ENCODE peak calls at places on chromosomes 4 and X, in ten cellular contexts. One of them, this sample, is unnamed.
A peak's percentile ranks its signal among the peaks of the same experiment; 100 is the strongest.

GRCh38 chrX:69501433-69501832 is 2.7 kb upstream of the NALF2 start:
- DNase-seq in esophagus muscularis mucosa: no peak
- DNase-seq in transverse colon: no peak
- DNase-seq in testis: peak; percentile 66
- DNase-seq in NB4: peak; percentile 40
- DNase-seq in H54: no peak
- DNase-seq in IMR-90: no peak
- DNase-seq in upper lobe of left lung: no peak
- DNase-seq in lower leg skin: no peak
- DNase-seq in breast epithelium: no peak
- DNase-seq in this sample: peak; percentile 1

GRCh38 chr4:81550005-81550896 is 78.5 kb upstream of the RASGEF1B start:
- DNase-seq in esophagus muscularis mucosa: no peak
- DNase-seq in transverse colon: no peak
- DNase-seq in testis: peak; percentile 18
- DNase-seq in NB4: no peak
- DNase-seq in H54: no peak
- DNase-seq in IMR-90: no peak
- DNase-seq in upper lobe of left lung: no peak
- DNase-seq in lower leg skin: no peak
- DNase-seq in breast epithelium: no peak
- DNase-seq in this sample: no peak

GRCh38 chrX:43349363-43349762 is 306.7 kb upstream of the MAOA start:
- DNase-seq in esophagus muscularis mucosa: no peak
- DNase-seq in transverse colon: peak; percentile 41
- DNase-seq in testis: peak; percentile 22
- DNase-seq in NB4: peak; percentile 47
- DNase-seq in H54: peak; percentile 0
- DNase-seq in IMR-90: peak; percentile 19
- DNase-seq in upper lobe of left lung: peak; percentile 37
- DNase-seq in lower leg skin: no peak
- DNase-seq in breast epithelium: no peak
- DNase-seq in this sample: peak; percentile 46

GRCh38 chrX:24482823-24483410 is 17.8 kb downstream of the PDK3 start:
- DNase-seq in esophagus muscularis mucosa: no peak
- DNase-seq in transverse colon: no peak
- DNase-seq in testis: no peak
- DNase-seq in NB4: no peak
- DNase-seq in H54: no peak
- DNase-seq in IMR-90: no peak
- DNase-seq in upper lobe of left lung: no peak
- DNase-seq in lower leg skin: no peak
- DNase-seq in breast epithelium: no peak
- DNase-seq in this sample: peak; percentile 2

GRCh38 chrX:16826207-16826606 is 39.9 kb downstream of the TXLNG start:
- DNase-seq in esophagus muscularis mucosa: no peak
- DNase-seq in transverse colon: no peak
- DNase-seq in testis: no peak
- DNase-seq in NB4: peak; percentile 57
- DNase-seq in H54: no peak
- DNase-seq in IMR-90: peak; percentile 74
- DNase-seq in upper lobe of left lung: no peak
- DNase-seq in lower leg skin: no peak
- DNase-seq in breast epithelium: no peak
- DNase-seq in this sample: peak; percentile 56

GRCh38 chr4:185480016-185480732 is 8.6 kb upstream of the CCDC110 start:
- DNase-seq in esophagus muscularis mucosa: no peak
- DNase-seq in transverse colon: no peak
- DNase-seq in testis: no peak
- DNase-seq in NB4: no peak
- DNase-seq in H54: no peak
- DNase-seq in IMR-90: no peak
- DNase-seq in upper lobe of left lung: no peak
- DNase-seq in lower leg skin: no peak
- DNase-seq in breast epithelium: no peak
- DNase-seq in this sample: no peak

GRCh38 chr4:102169345-102169744 is 175.9 kb downstream of the SLC39A8 start:
- DNase-seq in esophagus muscularis mucosa: no peak
- DNase-seq in transverse colon: no peak
- DNase-seq in testis: no peak
- DNase-seq in NB4: peak; percentile 10
- DNase-seq in H54: no peak
- DNase-seq in IMR-90: no peak
- DNase-seq in upper lobe of left lung: no peak
- DNase-seq in lower leg skin: no peak
- DNase-seq in breast epithelium: no peak
- DNase-seq in this sample: no peak

GRCh38 chr4:100017627-100018310 is 67.7 kb upstream of the H2AZ1 start:
- DNase-seq in esophagus muscularis mucosa: no peak
- DNase-seq in transverse colon: no peak
- DNase-seq in testis: no peak
- DNase-seq in NB4: no peak
- DNase-seq in H54: no peak
- DNase-seq in IMR-90: peak; percentile 21
- DNase-seq in upper lobe of left lung: no peak
- DNase-seq in lower leg skin: no peak
- DNase-seq in breast epithelium: no peak
- DNase-seq in this sample: no peak

DNA sequence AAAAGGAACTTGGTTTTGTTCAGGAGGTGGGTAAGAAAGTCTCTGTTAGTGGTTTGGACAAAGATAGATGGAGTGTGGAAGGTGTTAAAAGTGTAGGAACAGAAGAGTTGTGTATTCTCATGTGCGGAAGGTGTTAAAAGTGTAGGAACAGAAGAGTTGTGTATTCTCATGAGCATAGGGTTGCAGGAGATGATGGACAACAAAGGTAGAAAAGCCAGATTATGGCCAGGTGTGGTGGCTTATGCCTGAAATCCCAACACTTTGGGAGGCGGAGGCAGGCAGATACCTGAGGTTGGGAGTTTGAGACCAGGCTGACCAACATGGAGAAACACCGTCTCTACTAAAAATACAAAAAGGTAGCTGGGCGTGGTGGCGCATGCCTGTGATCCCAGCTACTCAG is 2.5 kb downstream of the RPL34 start:
- DNase-seq in esophagus muscularis mucosa: no peak
- DNase-seq in transverse colon: no peak
- DNase-seq in testis: no peak
- DNase-seq in NB4: no peak
- DNase-seq in H54: no peak
- DNase-seq in IMR-90: no peak
- DNase-seq in upper lobe of left lung: no peak
- DNase-seq in lower leg skin: no peak
- DNase-seq in breast epithelium: no peak
- DNase-seq in this sample: no peak
- TF ChIP-seq POLR2A in esophagus muscularis mucosa: no peak
- TF ChIP-seq POLR2A in transverse colon: no peak
- TF ChIP-seq POLR2A in testis: no peak
- TF ChIP-seq POLR2A in NB4: no peak
- TF ChIP-seq POLR2A in H54: no peak
- TF ChIP-seq POLR2A in IMR-90: no peak
- TF ChIP-seq POLR2A in upper lobe of left lung: no peak
- TF ChIP-seq POLR2A in lower leg skin: no peak
- TF ChIP-seq POLR2A in breast epithelium: no peak
- TF ChIP-seq POLR2A in this sample: no peak

GRCh38 chrX:135435139-135435922 is 13.6 kb downstream of the SMIM10L2A start:
- DNase-seq in esophagus muscularis mucosa: no peak
- DNase-seq in transverse colon: no peak
- DNase-seq in testis: no peak
- DNase-seq in NB4: no peak
- DNase-seq in H54: no peak
- DNase-seq in IMR-90: no peak
- DNase-seq in upper lobe of left lung: no peak
- DNase-seq in lower leg skin: peak; percentile 74
- DNase-seq in breast epithelium: no peak
- DNase-seq in this sample: no peak

GRCh38 chrX:135435933-135436332 is 14.2 kb downstream of the SMIM10L2A start:
- DNase-seq in esophagus muscularis mucosa: no peak
- DNase-seq in transverse colon: no peak
- DNase-seq in testis: no peak
- DNase-seq in NB4: no peak
- DNase-seq in H54: no peak
- DNase-seq in IMR-90: no peak
- DNase-seq in upper lobe of left lung: no peak
- DNase-seq in lower leg skin: no peak
- DNase-seq in breast epithelium: no peak
- DNase-seq in this sample: no peak

GRCh38 chrX:135437867-135438733 is 16.4 kb downstream of the SMIM10L2A start:
- DNase-seq in esophagus muscularis mucosa: no peak
- DNase-seq in transverse colon: no peak
- DNase-seq in testis: no peak
- DNase-seq in NB4: no peak
- DNase-seq in H54: peak; percentile 26
- DNase-seq in IMR-90: no peak
- DNase-seq in upper lobe of left lung: no peak
- DNase-seq in lower leg skin: peak; percentile 68
- DNase-seq in breast epithelium: no peak
- DNase-seq in this sample: no peak

GRCh38 chrX:135436966-135437866 is 15.5 kb downstream of the SMIM10L2A start:
- DNase-seq in esophagus muscularis mucosa: no peak
- DNase-seq in transverse colon: no peak
- DNase-seq in testis: no peak
- DNase-seq in NB4: no peak
- DNase-seq in H54: no peak
- DNase-seq in IMR-90: no peak
- DNase-seq in upper lobe of left lung: no peak
- DNase-seq in lower leg skin: peak; percentile 72
- DNase-seq in breast epithelium: no peak
- DNase-seq in this sample: no peak

DNA sequence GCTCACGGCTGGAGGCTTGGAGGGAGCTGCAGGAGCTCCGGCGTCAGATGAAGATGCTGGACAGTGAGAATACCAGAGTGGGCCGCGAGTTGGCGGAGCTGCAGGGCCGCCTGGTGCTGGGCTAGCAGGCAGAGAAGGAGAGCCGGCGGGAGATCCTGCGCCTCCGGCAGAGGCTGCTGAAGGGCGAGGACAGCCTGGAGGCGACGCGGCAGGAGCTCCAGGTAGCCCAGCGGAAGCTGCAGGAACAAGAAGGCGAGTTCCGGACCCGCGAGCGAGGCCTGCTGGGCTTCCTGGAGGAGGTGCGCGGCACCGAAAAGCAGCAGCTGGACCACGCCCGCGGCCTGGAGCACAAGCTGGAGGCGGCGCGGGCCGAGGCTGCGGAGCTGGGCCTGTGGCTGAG is 14.7 kb downstream of the SMIM10L2A start:
- DNase-seq in esophagus muscularis mucosa: no peak
- DNase-seq in transverse colon: no peak
- DNase-seq in testis: no peak
- DNase-seq in NB4: no peak
- DNase-seq in H54: no peak
- DNase-seq in IMR-90: no peak
- DNase-seq in upper lobe of left lung: no peak
- DNase-seq in lower leg skin: no peak
- DNase-seq in breast epithelium: no peak
- DNase-seq in this sample: no peak
- TF ChIP-seq POLR2A in esophagus muscularis mucosa: no peak
- TF ChIP-seq POLR2A in transverse colon: no peak
- TF ChIP-seq POLR2A in testis: no peak
- TF ChIP-seq POLR2A in NB4: no peak
- TF ChIP-seq POLR2A in H54: no peak
- TF ChIP-seq POLR2A in IMR-90: no peak
- TF ChIP-seq POLR2A in upper lobe of left lung: no peak
- TF ChIP-seq POLR2A in lower leg skin: no peak
- TF ChIP-seq POLR2A in breast epithelium: no peak
- TF ChIP-seq POLR2A in this sample: no peak

GRCh38 chr4:112145326-112145819 is at the start of gene FAM241A:
- DNase-seq in esophagus muscularis mucosa: peak; percentile 97
- DNase-seq in transverse colon: peak; percentile 89
- DNase-seq in testis: peak; percentile 93
- DNase-seq in NB4: peak; percentile 91
- DNase-seq in H54: peak; percentile 60
- DNase-seq in IMR-90: peak; percentile 64
- DNase-seq in upper lobe of left lung: peak; percentile 93
- DNase-seq in lower leg skin: peak; percentile 96
- DNase-seq in breast epithelium: peak; percentile 83
- DNase-seq in this sample: peak; percentile 89

GRCh38 chr4:112144546-112145325 is 518 bp upstream of the FAM241A start:
- DNase-seq in esophagus muscularis mucosa: no peak
- DNase-seq in transverse colon: no peak
- DNase-seq in testis: peak; percentile 26
- DNase-seq in NB4: no peak
- DNase-seq in H54: no peak
- DNase-seq in IMR-90: no peak
- DNase-seq in upper lobe of left lung: no peak
- DNase-seq in lower leg skin: no peak
- DNase-seq in breast epithelium: no peak
- DNase-seq in this sample: no peak

GRCh38 chr4:112142152-112142551 is 3.1 kb upstream of the FAM241A start:
- DNase-seq in esophagus muscularis mucosa: no peak
- DNase-seq in transverse colon: no peak
- DNase-seq in testis: no peak
- DNase-seq in NB4: no peak
- DNase-seq in H54: no peak
- DNase-seq in IMR-90: no peak
- DNase-seq in upper lobe of left lung: no peak
- DNase-seq in lower leg skin: no peak
- DNase-seq in breast epithelium: no peak
- DNase-seq in this sample: no peak

GRCh38 chr4:112147697-112148096 is 2.4 kb downstream of the FAM241A start:
- DNase-seq in esophagus muscularis mucosa: no peak
- DNase-seq in transverse colon: no peak
- DNase-seq in testis: no peak
- DNase-seq in NB4: no peak
- DNase-seq in H54: no peak
- DNase-seq in IMR-90: no peak
- DNase-seq in upper lobe of left lung: no peak
- DNase-seq in lower leg skin: no peak
- DNase-seq in breast epithelium: no peak
- DNase-seq in this sample: peak; percentile 27

DNA sequence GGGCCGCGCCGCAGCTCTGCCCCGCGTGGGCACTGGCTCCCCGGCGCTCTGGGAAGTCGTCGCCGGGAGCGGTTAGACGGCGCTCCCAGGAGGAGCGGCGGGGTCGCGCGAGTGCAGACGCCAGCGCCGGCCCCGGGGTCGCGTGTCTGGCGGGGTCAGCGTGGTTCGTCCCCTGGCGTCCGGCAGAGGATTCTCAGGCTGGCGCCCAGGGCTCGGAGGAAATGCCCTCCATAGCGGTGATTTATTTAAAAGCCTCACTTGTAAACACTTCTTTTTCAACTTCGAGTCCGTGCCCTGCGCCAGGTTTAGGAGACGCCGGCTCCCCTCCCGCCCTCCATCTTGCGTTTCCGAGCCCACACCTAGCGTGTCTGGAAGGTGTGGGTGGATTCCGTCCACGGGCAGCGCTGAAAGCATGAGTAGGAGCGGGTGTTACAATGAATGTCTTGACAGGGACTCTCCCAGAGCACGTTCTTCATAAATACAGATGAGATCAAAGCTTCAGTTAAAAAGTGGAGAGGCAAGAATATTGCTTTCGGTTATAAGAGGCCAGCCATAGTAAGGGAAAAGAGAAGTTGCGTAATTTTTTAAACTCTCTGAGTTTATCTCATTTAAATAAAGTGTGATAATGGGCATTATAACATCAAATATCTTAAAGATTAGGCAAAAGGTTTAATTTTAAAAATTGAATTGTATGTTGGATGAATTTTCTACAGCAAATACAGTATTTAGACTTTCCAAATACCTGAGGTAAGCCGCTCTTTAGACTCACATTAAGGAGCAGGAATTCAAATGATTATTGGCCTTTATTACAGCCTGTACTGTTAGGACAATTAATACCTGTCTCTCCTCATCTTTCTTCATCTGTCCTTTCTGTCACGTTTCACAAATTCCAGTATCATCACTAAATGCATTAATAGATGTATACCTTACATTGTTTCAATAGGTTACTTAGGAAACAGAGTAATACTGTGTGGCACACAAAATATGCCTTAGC is 863 bp downstream of the FAM241A start:
- DNase-seq in esophagus muscularis mucosa: no peak
- DNase-seq in transverse colon: peak; percentile 55
- DNase-seq in testis: peak; percentile 70
- DNase-seq in NB4: peak; percentile 68
- DNase-seq in H54: peak; percentile 21
- DNase-seq in IMR-90: peak; percentile 24
- DNase-seq in upper lobe of left lung: peak; percentile 51
- DNase-seq in lower leg skin: peak; percentile 88
- DNase-seq in breast epithelium: peak; percentile 39
- DNase-seq in this sample: peak; percentile 65
- TF ChIP-seq POLR2A in esophagus muscularis mucosa: no peak
- TF ChIP-seq POLR2A in transverse colon: no peak
- TF ChIP-seq POLR2A in testis: no peak
- TF ChIP-seq POLR2A in NB4: no peak
- TF ChIP-seq POLR2A in H54: no peak
- TF ChIP-seq POLR2A in IMR-90: no peak
- TF ChIP-seq POLR2A in upper lobe of left lung: no peak
- TF ChIP-seq POLR2A in lower leg skin: no peak
- TF ChIP-seq POLR2A in breast epithelium: no peak
- TF ChIP-seq POLR2A in this sample: peak; percentile 0

DNA sequence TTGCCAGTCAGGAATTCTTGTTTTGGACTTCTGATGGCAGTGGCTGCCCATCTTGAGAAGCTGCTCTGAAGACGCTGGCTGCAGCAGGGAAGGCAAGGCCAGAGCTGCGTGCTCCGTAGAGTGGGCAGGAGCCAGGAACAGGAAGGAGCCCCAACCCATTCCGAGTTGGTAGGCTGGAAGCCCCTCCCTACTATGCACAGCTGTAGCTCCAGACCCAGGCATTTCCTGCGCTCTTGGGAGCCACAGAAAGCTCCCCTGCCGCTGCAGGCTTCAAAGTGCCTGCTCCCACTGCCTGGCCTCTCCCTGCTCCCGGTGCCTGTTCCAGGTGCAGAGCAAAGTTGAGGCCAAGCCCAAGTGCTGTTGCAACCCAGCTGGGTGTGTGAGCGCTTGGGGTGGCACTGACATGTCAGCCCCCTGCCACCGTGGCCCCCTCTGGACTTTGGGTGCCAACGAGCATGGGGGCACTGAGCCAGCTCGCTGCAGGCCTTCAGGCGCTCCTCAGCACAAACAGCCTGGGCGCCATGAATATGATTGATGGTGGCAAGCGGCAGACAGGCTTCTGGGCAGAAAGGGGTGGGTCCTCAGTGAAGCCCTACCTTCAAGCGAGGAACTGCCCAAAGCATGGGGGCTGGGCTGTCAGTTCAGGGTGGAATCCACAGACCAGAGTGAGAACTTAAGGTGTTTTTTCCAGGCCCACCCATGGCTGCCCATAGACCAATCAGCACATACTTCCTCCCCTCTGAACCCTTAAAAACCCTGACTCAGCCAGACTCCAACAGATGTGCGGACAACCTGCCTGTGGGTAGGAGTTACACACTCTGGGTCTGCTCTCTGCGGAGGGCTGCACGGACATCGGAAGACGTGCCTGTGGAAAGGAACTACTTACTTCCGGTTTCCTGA is 677.2 kb upstream of the INTU start:
- DNase-seq in esophagus muscularis mucosa: no peak
- DNase-seq in transverse colon: no peak
- DNase-seq in testis: peak; percentile 15
- DNase-seq in NB4: no peak
- DNase-seq in H54: no peak
- DNase-seq in IMR-90: no peak
- DNase-seq in upper lobe of left lung: no peak
- DNase-seq in lower leg skin: no peak
- DNase-seq in breast epithelium: no peak
- DNase-seq in this sample: no peak
- TF ChIP-seq POLR2A in esophagus muscularis mucosa: no peak
- TF ChIP-seq POLR2A in transverse colon: no peak
- TF ChIP-seq POLR2A in testis: no peak
- TF ChIP-seq POLR2A in NB4: no peak
- TF ChIP-seq POLR2A in H54: no peak
- TF ChIP-seq POLR2A in IMR-90: no peak
- TF ChIP-seq POLR2A in upper lobe of left lung: no peak
- TF ChIP-seq POLR2A in lower leg skin: no peak
- TF ChIP-seq POLR2A in breast epithelium: no peak
- TF ChIP-seq POLR2A in this sample: no peak

This sample was measured in erythroblast.